ENCODE peak calls at places on chromosomes 16 and 17, in six cellular contexts. A, N, R, O, Y and G are unnamed samples.

GRCh38 chr16:1900452-1900774 is 17.8 kb downstream of the HS3ST6 start:
- DNase-seq in A (no peak), N (no peak), R (no peak), O (no peak), Y (no peak), G (no peak)

GRCh38 chr16:55944377-55944802 is 69.2 kb upstream of the CES5A start:
- DNase-seq in A (peak; percentile 61), N (peak; percentile 91), R (peak; percentile 85), O (peak; percentile 46), Y (peak; percentile 54), G (peak; percentile 53)

GRCh38 chr17:77402159-77402731 is 261.5 kb downstream of the SEC14L1 start:
- DNase-seq in A (no peak), N (no peak), R (no peak), O (no peak), Y (no peak), G (no peak)

GRCh38 chr17:50891577-50891989 is 25.4 kb upstream of the TOB1 start:
- DNase-seq in A (no peak), N (no peak), R (no peak), O (no peak), Y (no peak), G (no peak)

GRCh38 chr17:70271672-70272071 is 102.3 kb downstream of the KCNJ2 start:
- DNase-seq in A (no peak), N (no peak), R (no peak), O (no peak), Y (no peak), G (no peak)

GRCh38 chr16:84810518-84811273 is 9.1 kb upstream of the CRISPLD2 start:
- DNase-seq in A (peak; percentile 25), N (peak; percentile 84), R (peak; percentile 83), O (no peak), Y (no peak), G (no peak)

GRCh38 chr17:3534881-3535252 is 22.7 kb downstream of the TRPV3 start:
- DNase-seq in A (no peak), N (no peak), R (peak; percentile 31), O (peak; percentile 75), Y (no peak), G (peak; percentile 64)

GRCh38 chr16:88354229-88355092 is 28.3 kb upstream of the ZNF469 start:
- DNase-seq in A (no peak), N (peak; percentile 39), R (no peak), O (no peak), Y (no peak), G (no peak)

GRCh38 chr16:13958438-13958837 is 38.5 kb downstream of the ERCC4 start:
- DNase-seq in A (no peak), N (no peak), R (no peak), O (peak; percentile 97), Y (no peak), G (no peak)

GRCh38 chr16:14456793-14457481 is 173.1 kb downstream of the PARN start:
- DNase-seq in A (no peak), N (no peak), R (no peak), O (no peak), Y (no peak), G (no peak)

GRCh38 chr17:36705651-36706436 is 104.5 kb downstream of the MRM1 start:
- DNase-seq in A (peak; percentile 55), N (no peak), R (no peak), O (peak; percentile 72), Y (peak; percentile 46), G (no peak)

GRCh38 chr17:35849469-35850348 is 19.0 kb downstream of the HEATR9 start:
- DNase-seq in A (peak; percentile 43), N (no peak), R (peak; percentile 22), O (peak; percentile 81), Y (peak; percentile 45), G (no peak)

GRCh38 chr17:6706996-6707395 is 6.2 kb downstream of the SLC13A5 start:
- DNase-seq in A (no peak), N (no peak), R (no peak), O (no peak), Y (no peak), G (no peak)

GRCh38 chr17:7864995-7865650 is 7.3 kb downstream of the CYB5D1 start:
- DNase-seq in A (no peak), N (no peak), R (no peak), O (no peak), Y (no peak), G (no peak)

GRCh38 chr16:29806096-29806579 is at the start of gene MAZ:
- DNase-seq in A (no peak), N (no peak), R (no peak), O (peak; percentile 96), Y (no peak), G (no peak)
- H3K4me1 ChIP-seq in A (peaks cover 41% of the 10 kb centered on the region), N (peaks cover 49% of the 10 kb centered on the region), R (peaks cover 53% of the 10 kb centered on the region), O (peaks cover 44% of the 10 kb centered on the region), Y (peaks cover 54% of the 10 kb centered on the region), G (peaks cover 18% of the 10 kb centered on the region)

DNA sequence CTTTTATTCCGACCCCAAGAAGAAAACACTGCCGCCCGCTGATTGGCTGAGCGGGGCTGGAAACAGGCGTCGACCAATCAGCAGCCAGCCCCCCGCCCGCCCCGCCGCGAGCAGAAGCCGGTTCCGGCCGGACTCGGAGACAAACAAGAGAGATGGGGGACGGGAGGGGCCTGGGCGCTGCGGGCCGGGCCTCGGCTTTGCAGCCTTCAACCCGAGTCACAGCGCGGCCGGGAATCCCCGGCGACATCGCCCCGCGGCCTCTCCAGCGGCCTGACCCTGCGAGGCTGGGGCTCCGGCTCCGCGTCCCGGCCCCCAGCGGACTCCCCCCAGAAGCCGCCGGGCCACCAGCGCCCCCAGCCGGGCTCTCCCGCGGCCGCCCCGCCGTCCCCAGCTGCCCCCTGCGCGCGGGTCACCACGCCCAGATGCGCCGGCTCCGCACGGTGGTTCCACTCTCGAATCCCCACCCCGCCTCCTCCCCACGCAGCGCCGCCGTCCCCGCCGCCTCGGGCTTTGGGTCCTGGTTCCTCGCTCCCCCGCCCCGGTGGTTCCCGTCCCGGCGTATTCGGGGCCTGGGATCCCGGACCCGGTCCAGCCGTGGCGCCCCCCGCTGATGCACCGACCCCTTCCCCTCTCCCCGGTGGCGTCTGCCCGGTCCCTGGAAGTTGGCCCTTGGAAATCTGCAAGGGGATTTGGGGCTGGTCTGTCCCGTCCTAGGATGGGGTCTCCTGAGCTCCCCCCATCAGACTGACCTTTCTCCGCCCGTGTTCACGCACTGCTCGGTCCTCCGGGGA is 417 bp upstream of the SLC43A2 start:
- DNase-seq in A (peak; percentile 95), N (peak; percentile 97), R (peak; percentile 95), O (peak; percentile 97), Y (peak; percentile 95), G (peak; percentile 91)
- TF ChIP-seq EP300 in A (no peak), N (no peak), R (peak; percentile 31), O (no peak), Y (no peak), G (no peak)

GRCh38 chr17:38747385-38748328 is 479 bp downstream of the PCGF2 start:
- DNase-seq in A (peak; percentile 57), N (no peak), R (peak; percentile 21), O (peak; percentile 42), Y (no peak), G (peak; percentile 78)
- H3K4me1 ChIP-seq in A (peaks cover 45% of the 10 kb centered on the region), N (peaks cover 72% of the 10 kb centered on the region), R (peaks cover 74% of the 10 kb centered on the region), O (peaks cover 43% of the 10 kb centered on the region), Y (peaks cover 81% of the 10 kb centered on the region), G (peaks cover 12% of the 10 kb centered on the region)

DNA sequence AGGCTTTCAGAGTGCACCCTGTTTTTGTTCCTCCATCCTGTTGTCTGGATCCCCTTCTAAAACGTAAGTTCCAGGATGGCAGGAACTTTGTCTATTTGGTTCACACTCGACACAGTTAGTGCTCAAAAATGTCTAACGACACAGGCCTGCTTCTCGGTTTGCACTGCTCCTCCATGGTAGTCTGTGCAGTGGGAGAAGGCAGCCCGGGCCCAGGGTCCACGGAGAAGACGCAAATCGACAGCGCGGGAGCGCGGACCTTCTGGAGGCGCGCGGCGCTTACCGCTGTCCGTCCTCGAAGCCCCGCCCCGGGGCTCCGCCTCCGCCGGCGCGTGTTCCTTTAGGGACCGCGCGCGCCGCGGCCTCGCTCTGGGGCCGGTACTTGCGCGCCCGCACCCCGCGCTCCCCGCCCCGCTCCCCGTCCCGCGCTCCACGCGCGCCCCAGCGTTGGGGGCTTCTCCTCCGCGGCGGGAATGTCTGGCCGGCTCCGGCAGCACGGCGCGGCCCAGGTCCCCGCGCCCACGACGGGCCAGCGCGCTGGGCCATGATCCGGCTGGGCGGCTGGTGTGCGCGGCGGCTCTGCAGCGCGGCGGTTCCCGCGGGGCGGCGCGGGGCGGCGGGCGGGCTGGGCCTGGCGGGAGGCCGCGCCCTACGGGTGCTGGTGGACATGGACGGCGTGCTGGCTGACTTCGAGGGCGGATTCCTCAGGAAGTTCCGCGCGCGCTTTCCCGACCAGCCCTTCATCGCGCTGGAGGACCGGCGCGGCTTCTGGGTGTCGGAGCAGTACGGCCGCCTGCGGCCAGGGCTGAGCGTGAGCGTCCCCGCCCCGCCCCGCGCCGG is at the start of gene NT5M:
- DNase-seq in A (peak; percentile 80), N (peak; percentile 85), R (peak; percentile 61), O (peak; percentile 85), Y (peak; percentile 79), G (peak; percentile 85)
- TF ChIP-seq EP300 in A (no peak), N (no peak), R (no peak), O (no peak), Y (no peak), G (no peak)